ENCODE peak calls at places on chromosomes 11 and 22, in four cellular contexts. Q, M, O and S are unnamed samples.

GRCh38 chr11:45646275-45646970 is 19.0 kb downstream of the CHST1 start:
- DNase-seq in O (peak; percentile 29), M (peak; percentile 57), Q (peak; percentile 36), S (no peak)

GRCh38 chr11:8989411-8989810 is 14.4 kb downstream of the NRIP3 start:
- DNase-seq in Q (no peak), O (peak; percentile 20), M (peak; percentile 22), S (no peak)

GRCh38 chr11:123509737-123510578 is 79.9 kb downstream of the GRAMD1B start:
- DNase-seq in Q (peak; percentile 85), O (no peak), M (peak; percentile 80), S (no peak)

GRCh38 chr11:61956191-61957027 is 6.3 kb downstream of the BEST1 start:
- DNase-seq in M (no peak), Q (no peak), O (no peak), S (no peak)

GRCh38 chr22:44648821-44649566 is 53.0 kb upstream of the PRR5 start:
- DNase-seq in Q (no peak), M (no peak), O (no peak), S (no peak)

GRCh38 chr22:30422481-30423295 is 2.9 kb upstream of the MTFP1 start:
- DNase-seq in M (peak; percentile 76), O (peak; percentile 73), Q (peak; percentile 76), S (peak; percentile 33)

GRCh38 chr11:57485217-57486007 is 25.1 kb downstream of the RTN4RL2 start:
- DNase-seq in O (no peak), Q (no peak), M (no peak), S (no peak)

GRCh38 chr11:119885861-119886567 is 157.0 kb upstream of the NECTIN1 start:
- DNase-seq in O (no peak), M (no peak), Q (no peak), S (no peak)

GRCh38 chr22:44298331-44299087 is 14.2 kb downstream of the SHISAL1 start:
- DNase-seq in M (no peak), O (no peak), Q (peak; percentile 61), S (no peak)

GRCh38 chr22:49770454-49771265 is 57.0 kb downstream of the BRD1 start:
- DNase-seq in M (no peak), Q (no peak), O (no peak), S (no peak)

GRCh38 chr11:73366265-73366610 is 10.0 kb upstream of the RELT start:
- DNase-seq in M (no peak), O (no peak), Q (no peak), S (no peak)

GRCh38 chr11:31521497-31522150 is 12.1 kb downstream of the ELP4 start:
- DNase-seq in O (no peak), M (no peak), Q (no peak), S (no peak)

GRCh38 chr11:85705805-85706204 is 19.8 kb upstream of the CCDC89 start:
- DNase-seq in Q (no peak), O (no peak), M (no peak), S (no peak)

GRCh38 chr22:40679964-40680818 is 907 bp downstream of the MCHR1 start:
- DNase-seq in M (peak; percentile 31), O (no peak), Q (peak; percentile 69), S (no peak)

GRCh38 chr11:71301858-71302533 is 49.6 kb upstream of the SHANK2 start:
- DNase-seq in O (no peak), Q (no peak), M (no peak), S (no peak)

GRCh38 chr11:85752890-85753581 is 57.9 kb downstream of the SYTL2 start:
- DNase-seq in Q (no peak), O (no peak), M (no peak), S (peak; percentile 93)

GRCh38 chr11:69417211-69418085 is 64.0 kb upstream of the LINC01488 start:
- DNase-seq in M (no peak), Q (no peak), O (no peak), S (no peak)

GRCh38 chr22:36928826-36929535 is 15.6 kb downstream of the CSF2RB start:
- DNase-seq in O (no peak), Q (no peak), M (no peak), S (no peak)

GRCh38 chr11:131977854-131978253 is 607.4 kb downstream of the NTM start:
- DNase-seq in O (no peak), M (peak; percentile 61), Q (no peak), S (no peak)

GRCh38 chr11:64384039-64384737 is 25.2 kb downstream of the RPS6KA4 start:
- DNase-seq in M (no peak), Q (no peak), O (no peak), S (no peak)

GRCh38 chr11:2667940-2668339 is 31.9 kb downstream of the KCNQ1OT1 start:
- DNase-seq in Q (no peak), O (no peak), M (no peak), S (no peak)

GRCh38 chr22:45996241-45997076 is 19.5 kb upstream of the WNT7B start:
- DNase-seq in M (no peak), Q (no peak), O (no peak), S (no peak)

GRCh38 chr11:89275966-89276365 is 98.3 kb downstream of the TYR start:
- DNase-seq in O (no peak), M (no peak), Q (no peak), S (no peak)

GRCh38 chr11:119222308-119222707 is 16.2 kb downstream of the CBL start:
- DNase-seq in O (no peak), Q (no peak), M (no peak), S (no peak)

GRCh38 chr11:1549355-1550330 is 22.4 kb downstream of the DUSP8 start:
- DNase-seq in O (peak; percentile 48), Q (no peak), M (no peak), S (no peak)

GRCh38 chr22:48492371-48493320 is 1335.0 kb downstream of the BRD1 start:
- DNase-seq in M (peak; percentile 79), Q (peak; percentile 89), O (peak; percentile 57), S (peak; percentile 63)

GRCh38 chr11:69320756-69321741 is 27.1 kb downstream of the MYEOV start:
- DNase-seq in Q (no peak), M (no peak), O (no peak), S (no peak)

GRCh38 chr11:85076535-85077330 is 550.4 kb downstream of the DLG2 start:
- DNase-seq in M (no peak), O (no peak), Q (no peak), S (no peak)

GRCh38 chr11:15920856-15921629 is 435.3 kb downstream of the SOX6 start:
- DNase-seq in O (no peak), M (no peak), Q (peak; percentile 55), S (no peak)

GRCh38 chr11:84543367-84544159 is 1083.6 kb downstream of the DLG2 start:
- DNase-seq in Q (peak; percentile 71), M (peak; percentile 78), O (no peak), S (no peak)

GRCh38 chr11:65205602-65205967 is 23.9 kb downstream of the CAPN1 start:
- DNase-seq in M (no peak), O (no peak), Q (no peak), S (no peak)

DNA sequence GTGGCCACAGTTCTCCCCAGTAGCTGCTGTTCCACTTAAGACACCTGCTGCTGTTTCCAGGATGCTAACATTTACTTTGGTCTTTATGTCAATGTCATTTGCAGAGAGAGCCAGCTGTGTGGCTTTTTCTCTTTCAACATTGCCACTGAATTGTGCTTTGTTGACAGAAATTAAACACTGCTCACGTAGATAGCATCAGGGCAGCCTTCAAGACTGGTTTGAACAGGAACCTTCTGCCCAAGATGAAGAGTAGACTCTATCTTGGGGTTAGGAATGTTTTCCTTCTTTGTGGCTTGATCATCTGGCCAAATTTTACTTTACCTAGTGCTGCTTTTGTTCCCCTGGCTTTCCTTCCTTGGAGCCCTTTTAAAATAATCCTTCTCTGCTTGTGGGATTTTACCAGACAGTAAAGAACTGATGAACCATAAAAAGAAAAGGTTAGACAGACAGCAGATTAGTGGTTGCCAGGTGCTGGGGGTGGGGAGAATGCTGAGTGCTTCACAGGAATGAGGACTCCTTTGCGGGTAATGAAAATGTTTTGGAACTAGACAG is 22.6 kb upstream of the XBP1 start:
- DNase-seq in O (no peak), Q (peak; percentile 71), M (no peak), S (peak; percentile 86)
- TF ChIP-seq EZH2 in O (no peak), Q (no peak), M (no peak), S (no peak)

DNA sequence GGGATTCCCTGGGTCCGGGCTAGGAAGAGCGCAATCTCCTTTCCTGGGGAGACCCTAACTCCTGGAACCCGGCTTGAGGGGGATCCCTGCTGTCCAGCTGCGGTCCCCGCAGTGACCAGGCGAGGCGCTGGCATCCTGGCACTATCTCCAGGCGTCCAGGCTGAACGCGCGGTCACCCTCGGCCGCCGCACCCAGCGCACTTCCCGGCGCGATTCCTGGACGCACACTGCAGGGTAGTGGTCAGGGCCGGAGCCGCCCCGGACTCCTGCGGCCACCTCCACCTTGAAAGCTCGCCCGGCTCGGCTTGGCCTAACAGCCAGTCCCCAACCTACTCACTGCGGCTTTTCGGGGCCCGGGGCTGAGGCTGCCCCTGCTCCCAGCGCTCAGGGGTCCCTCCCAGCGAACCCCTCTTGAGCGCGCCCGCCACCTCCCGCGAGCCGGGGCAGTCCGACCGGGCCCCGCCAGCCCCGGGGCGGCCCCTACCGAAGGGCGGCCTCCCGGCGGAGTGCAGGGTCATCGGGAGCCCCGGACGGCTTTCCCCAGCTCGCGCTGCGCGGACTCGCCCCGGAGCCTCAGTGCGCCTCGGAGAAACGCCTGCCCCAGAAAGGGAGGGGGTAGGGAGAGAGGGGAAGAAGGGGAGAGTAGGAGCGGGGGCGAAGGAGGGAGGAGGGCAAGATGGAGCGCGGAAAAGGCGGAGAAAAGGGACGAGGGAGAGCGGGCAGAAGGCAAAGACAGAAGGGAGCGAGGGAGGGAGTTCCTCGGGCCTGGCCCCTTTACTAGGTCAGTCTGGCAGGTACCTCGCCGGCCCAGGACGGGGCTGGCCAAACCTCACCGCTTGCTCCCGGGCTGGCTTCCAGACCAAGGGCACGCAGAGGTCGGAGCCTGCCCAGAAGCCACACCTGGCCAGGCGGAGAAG is 1.0 kb downstream of the POU2AF3 start:
- DNase-seq in O (no peak), M (peak; percentile 75), Q (peak; percentile 75), S (no peak)
- TF ChIP-seq EZH2 in O (no peak), M (no peak), Q (peak; percentile 4), S (no peak)

GRCh38 chr11:30016588-30017363 is at the start of gene KCNA4:
- DNase-seq in Q (peak; percentile 88), M (peak; percentile 84), O (peak; percentile 28), S (no peak)

GRCh38 chr11:30012346-30012745 is 4.5 kb downstream of the KCNA4 start:
- DNase-seq in Q (no peak), O (no peak), M (no peak), S (no peak)

GRCh38 chr11:30017467-30017895 is 651 bp upstream of the KCNA4 start:
- DNase-seq in M (peak; percentile 50), O (no peak), Q (peak; percentile 36), S (no peak)

GRCh38 chr11:30018443-30018842 is 1.6 kb upstream of the KCNA4 start:
- DNase-seq in O (no peak), Q (no peak), M (peak; percentile 40), S (no peak)

GRCh38 chr11:30015725-30016449 is 943 bp downstream of the KCNA4 start:
- DNase-seq in O (no peak), Q (peak; percentile 43), M (peak; percentile 51), S (no peak)
- TF ChIP-seq EZH2 in O (no peak), Q (peak; percentile 37), M (peak; percentile 71), S (no peak)

GRCh38 chr11:42225664-42226063 is 766.2 kb upstream of the LRRC4C start:
- DNase-seq in O (no peak), M (no peak), Q (no peak), S (no peak)
- TF ChIP-seq EZH2 in O (no peak), M (no peak), Q (no peak), S (no peak)